ENCODE peak calls at places on chromosomes 4 and X, in six cellular contexts. One of them, this sample, is unnamed. For H3K27me3 and H3K4me1, the result is how much of the 10 kb centered on the place peaks cover.

GRCh38 chrX:34382416-34382815 is 250.3 kb upstream of the FAM47A start:
- DNase-seq in transverse colon: no peak
- DNase-seq in tibial nerve: no peak
- DNase-seq in keratinocyte: no peak
- DNase-seq in suprapubic skin: no peak
- DNase-seq in adrenal gland: no peak
- DNase-seq in this sample: peak

GRCh38 chrX:24005028-24005427 is 22.0 kb downstream of the KLHL15 start:
- DNase-seq in tibial nerve: no peak
- DNase-seq in transverse colon: no peak
- DNase-seq in suprapubic skin: no peak
- DNase-seq in adrenal gland: no peak
- DNase-seq in keratinocyte: no peak
- DNase-seq in this sample: no peak

GRCh38 chrX:95059909-95060308 is 1385.9 kb downstream of the FAM133A start:
- DNase-seq in suprapubic skin: no peak
- DNase-seq in adrenal gland: no peak
- DNase-seq in keratinocyte: no peak
- DNase-seq in transverse colon: no peak
- DNase-seq in tibial nerve: no peak
- DNase-seq in this sample: peak

GRCh38 chr4:5912614-5913019 is 19.7 kb upstream of the CRMP1 start:
- DNase-seq in suprapubic skin: no peak
- DNase-seq in adrenal gland: no peak
- DNase-seq in transverse colon: no peak
- DNase-seq in tibial nerve: no peak
- DNase-seq in keratinocyte: peak
- DNase-seq in this sample: no peak

GRCh38 chrX:23888887-23889501 is 18.7 kb downstream of the APOO start:
- DNase-seq in keratinocyte: no peak
- DNase-seq in adrenal gland: no peak
- DNase-seq in suprapubic skin: no peak
- DNase-seq in transverse colon: no peak
- DNase-seq in tibial nerve: no peak
- DNase-seq in this sample: no peak

GRCh38 chr4:16608123-16608522 is 290.3 kb downstream of the LDB2 start:
- DNase-seq in adrenal gland: peak
- DNase-seq in suprapubic skin: no peak
- DNase-seq in tibial nerve: no peak
- DNase-seq in transverse colon: no peak
- DNase-seq in keratinocyte: no peak
- DNase-seq in this sample: no peak

GRCh38 chr4:41132055-41132683 is 82.2 kb downstream of the APBB2 start:
- DNase-seq in tibial nerve: no peak
- DNase-seq in keratinocyte: no peak
- DNase-seq in suprapubic skin: no peak
- DNase-seq in transverse colon: peak
- DNase-seq in adrenal gland: no peak
- DNase-seq in this sample: no peak

GRCh38 chrX:84907324-84907946 is 96.2 kb upstream of the APOOL start:
- DNase-seq in keratinocyte: no peak
- DNase-seq in suprapubic skin: no peak
- DNase-seq in tibial nerve: no peak
- DNase-seq in adrenal gland: no peak
- DNase-seq in transverse colon: no peak
- DNase-seq in this sample: no peak

GRCh38 chrX:312621-313331 is 5.8 kb downstream of the GTPBP6 start:
- DNase-seq in keratinocyte: no peak
- DNase-seq in adrenal gland: no peak
- DNase-seq in transverse colon: no peak
- DNase-seq in tibial nerve: no peak
- DNase-seq in suprapubic skin: no peak
- DNase-seq in this sample: no peak
- H3K27ac ChIP-seq in keratinocyte: no peak
- H3K27ac ChIP-seq in adrenal gland: no peak
- H3K27ac ChIP-seq in transverse colon: no peak
- H3K27ac ChIP-seq in tibial nerve: no peak
- H3K27ac ChIP-seq in suprapubic skin: no peak
- H3K27ac ChIP-seq in this sample: no peak

GRCh38 chr4:113109106-113109740 is 59.8 kb downstream of the ANK2 start:
- DNase-seq in suprapubic skin: no peak
- DNase-seq in adrenal gland: peak
- DNase-seq in tibial nerve: no peak
- DNase-seq in transverse colon: no peak
- DNase-seq in keratinocyte: no peak
- DNase-seq in this sample: no peak
- H3K27me3 ChIP-seq in suprapubic skin: under half
- H3K27me3 ChIP-seq in adrenal gland: under half
- H3K27me3 ChIP-seq in tibial nerve: under half
- H3K27me3 ChIP-seq in transverse colon: under half
- H3K27me3 ChIP-seq in keratinocyte: under half
- H3K27me3 ChIP-seq in this sample: under half

GRCh38 chr4:80071643-80072606 is 1.1 kb downstream of the ANTXR2 start:
- DNase-seq in transverse colon: peak
- DNase-seq in suprapubic skin: peak
- DNase-seq in tibial nerve: peak
- DNase-seq in keratinocyte: no peak
- DNase-seq in adrenal gland: peak
- DNase-seq in this sample: peak
- H3K4me1 ChIP-seq in transverse colon: under half
- H3K4me1 ChIP-seq in suprapubic skin: under half
- H3K4me1 ChIP-seq in tibial nerve: under half
- H3K4me1 ChIP-seq in keratinocyte: under half
- H3K4me1 ChIP-seq in adrenal gland: half or more
- H3K4me1 ChIP-seq in this sample: under half

DNA sequence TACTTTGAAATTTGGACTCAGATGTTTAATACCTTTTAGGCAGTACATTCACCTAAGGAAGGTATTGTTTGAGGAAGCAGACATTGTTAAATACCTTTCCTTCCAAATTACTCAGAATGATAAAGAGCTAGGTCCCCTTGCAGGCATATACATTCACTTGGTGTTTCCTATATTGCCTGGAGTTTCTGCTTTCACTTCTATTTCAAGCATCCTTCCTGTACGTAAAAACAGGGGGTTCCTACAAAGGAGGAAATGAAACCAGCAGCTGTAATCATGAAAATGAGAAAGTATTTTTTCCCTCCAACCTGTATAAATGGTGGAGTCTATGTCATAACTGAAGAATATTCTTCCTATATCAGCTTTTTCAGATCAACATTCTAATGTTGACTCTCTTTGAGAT is 90.4 kb upstream of the RASGEF1B start:
- DNase-seq in tibial nerve: no peak
- DNase-seq in keratinocyte: no peak
- DNase-seq in transverse colon: no peak
- DNase-seq in suprapubic skin: no peak
- DNase-seq in adrenal gland: no peak
- DNase-seq in this sample: no peak
- H3K27ac ChIP-seq in tibial nerve: no peak
- H3K27ac ChIP-seq in keratinocyte: no peak
- H3K27ac ChIP-seq in transverse colon: no peak
- H3K27ac ChIP-seq in suprapubic skin: no peak
- H3K27ac ChIP-seq in adrenal gland: no peak
- H3K27ac ChIP-seq in this sample: no peak

GRCh38 chrX:6226646-6227444 is 1.8 kb downstream of the NLGN4X start:
- DNase-seq in adrenal gland: no peak
- DNase-seq in tibial nerve: no peak
- DNase-seq in transverse colon: no peak
- DNase-seq in keratinocyte: no peak
- DNase-seq in suprapubic skin: no peak
- DNase-seq in this sample: no peak

GRCh38 chrX:6228720-6229119 is at the start of gene NLGN4X:
- DNase-seq in suprapubic skin: no peak
- DNase-seq in tibial nerve: no peak
- DNase-seq in keratinocyte: no peak
- DNase-seq in adrenal gland: no peak
- DNase-seq in transverse colon: no peak
- DNase-seq in this sample: no peak

GRCh38 chrX:6227445-6227820 is 1.2 kb downstream of the NLGN4X start:
- DNase-seq in suprapubic skin: no peak
- DNase-seq in keratinocyte: no peak
- DNase-seq in transverse colon: no peak
- DNase-seq in adrenal gland: no peak
- DNase-seq in tibial nerve: no peak
- DNase-seq in this sample: no peak

GRCh38 chrX:6225307-6226052 is 3.2 kb downstream of the NLGN4X start:
- DNase-seq in tibial nerve: no peak
- DNase-seq in suprapubic skin: no peak
- DNase-seq in keratinocyte: no peak
- DNase-seq in adrenal gland: no peak
- DNase-seq in transverse colon: no peak
- DNase-seq in this sample: no peak

GRCh38 chrX:6226053-6226645 is 2.5 kb downstream of the NLGN4X start:
- DNase-seq in tibial nerve: no peak
- DNase-seq in transverse colon: no peak
- DNase-seq in adrenal gland: no peak
- DNase-seq in suprapubic skin: no peak
- DNase-seq in keratinocyte: no peak
- DNase-seq in this sample: peak
- H3K27me3 ChIP-seq in tibial nerve: under half
- H3K27me3 ChIP-seq in transverse colon: under half
- H3K27me3 ChIP-seq in adrenal gland: under half
- H3K27me3 ChIP-seq in suprapubic skin: under half
- H3K27me3 ChIP-seq in keratinocyte: under half
- H3K27me3 ChIP-seq in this sample: under half

GRCh38 chr4:184384056-184384809 is 90.1 kb downstream of the IRF2 start:
- DNase-seq in adrenal gland: peak
- DNase-seq in transverse colon: peak
- DNase-seq in suprapubic skin: no peak
- DNase-seq in tibial nerve: peak
- DNase-seq in keratinocyte: peak
- DNase-seq in this sample: no peak

GRCh38 chr4:184383497-184384055 is 90.8 kb downstream of the IRF2 start:
- DNase-seq in adrenal gland: peak
- DNase-seq in transverse colon: peak
- DNase-seq in suprapubic skin: no peak
- DNase-seq in tibial nerve: peak
- DNase-seq in keratinocyte: peak
- DNase-seq in this sample: peak

GRCh38 chr4:184385705-184386141 is 88.6 kb downstream of the IRF2 start:
- DNase-seq in tibial nerve: no peak
- DNase-seq in transverse colon: peak
- DNase-seq in adrenal gland: peak
- DNase-seq in keratinocyte: no peak
- DNase-seq in suprapubic skin: no peak
- DNase-seq in this sample: no peak

GRCh38 chr4:184386271-184386781 is 88.0 kb downstream of the IRF2 start:
- DNase-seq in suprapubic skin: no peak
- DNase-seq in keratinocyte: no peak
- DNase-seq in tibial nerve: no peak
- DNase-seq in adrenal gland: no peak
- DNase-seq in transverse colon: peak
- DNase-seq in this sample: peak

GRCh38 chr4:184384810-184385557 is 89.4 kb downstream of the IRF2 start:
- DNase-seq in suprapubic skin: no peak
- DNase-seq in adrenal gland: no peak
- DNase-seq in keratinocyte: no peak
- DNase-seq in transverse colon: no peak
- DNase-seq in tibial nerve: no peak
- DNase-seq in this sample: no peak
- H3K4me1 ChIP-seq in suprapubic skin: under half
- H3K4me1 ChIP-seq in adrenal gland: under half
- H3K4me1 ChIP-seq in keratinocyte: under half
- H3K4me1 ChIP-seq in transverse colon: half or more
- H3K4me1 ChIP-seq in tibial nerve: under half
- H3K4me1 ChIP-seq in this sample: half or more

This sample was measured in SJSA1.